ENCODE peak calls at places on chromosomes 6 and 20, in five cellular contexts. O is psoas muscle, G is GM12865, C is GM23338, K is fibroblast of lung. T is an unnamed sample.

GRCh38 chr6:153117986-153118886 is 12.8 kb downstream of the RGS17 start:
- DNase-seq in O (no peak), G (peak), C (no peak), K (peak), T (peak)

GRCh38 chr6:107275330-107275865 is 160.1 kb upstream of the BEND3 start:
- DNase-seq in O (no peak), G (no peak), C (no peak), K (no peak), T (no peak)

GRCh38 chr20:54397292-54398155 is 77.9 kb upstream of the DOK5 start:
- DNase-seq in O (no peak), G (no peak), C (no peak), K (no peak), T (no peak)

GRCh38 chr6:132764370-132764769 is 6.7 kb upstream of the VNN2 start:
- DNase-seq in O (peak), G (no peak), C (peak), K (peak), T (peak)

GRCh38 chr6:139839506-139840156 is 465.2 kb upstream of the CITED2 start:
- DNase-seq in O (peak), G (peak), C (no peak), K (no peak), T (no peak)

GRCh38 chr6:3808759-3809514 is 40.2 kb upstream of the FAM50B start:
- DNase-seq in O (peak), G (no peak), C (no peak), K (peak), T (peak)

GRCh38 chr6:157773248-157773773 is 49.7 kb upstream of the SNX9 start:
- DNase-seq in O (no peak), G (no peak), C (no peak), K (peak), T (no peak)

GRCh38 chr6:167668754-167669552 is 157.8 kb upstream of the AFDN start:
- DNase-seq in O (no peak), G (no peak), C (no peak), K (no peak), T (no peak)

GRCh38 chr20:25295386-25296093 is 47.7 kb downstream of the PYGB start:
- DNase-seq in O (peak), G (no peak), C (peak), K (no peak), T (no peak)

GRCh38 chr6:146985111-146985510 is 219.1 kb upstream of the STXBP5 start:
- DNase-seq in O (no peak), G (no peak), C (peak), K (peak), T (no peak)

GRCh38 chr6:53530346-53530745 is 14.6 kb downstream of the GCLC start:
- DNase-seq in O (no peak), G (no peak), C (peak), K (no peak), T (no peak)

GRCh38 chr6:11094411-11094851 is 797 bp downstream of the SMIM13 start:
- DNase-seq in O (peak), G (peak), C (peak), K (peak), T (no peak)

GRCh38 chr6:110398778-110399177 is 16.6 kb downstream of the DDO start:
- DNase-seq in O (no peak), G (no peak), C (no peak), K (peak), T (no peak)

GRCh38 chr6:156689656-156690055 is 87.5 kb upstream of the ARID1B start:
- DNase-seq in O (no peak), G (no peak), C (no peak), K (no peak), T (no peak)

GRCh38 chr6:140538926-140539325 is 1164.5 kb upstream of the CITED2 start:
- DNase-seq in O (no peak), G (no peak), C (peak), K (no peak), T (no peak)

GRCh38 chr6:81820979-81821378 is 68.5 kb upstream of the TENT5A start:
- DNase-seq in O (no peak), G (peak), C (no peak), K (no peak), T (no peak)

GRCh38 chr6:106162926-106163325 is 76.8 kb downstream of the PRDM1 start:
- DNase-seq in O (no peak), G (no peak), C (no peak), K (no peak), T (no peak)

GRCh38 chr6:72151742-72152141 is 265.4 kb downstream of the RIMS1 start:
- DNase-seq in O (no peak), G (no peak), C (peak), K (no peak), T (no peak)

GRCh38 chr6:141726158-141726557 is 406.6 kb upstream of the GJE1 start:
- DNase-seq in O (no peak), G (no peak), C (peak), K (no peak), T (no peak)

GRCh38 chr6:150408842-150409241 is 40.0 kb downstream of the IYD start:
- DNase-seq in O (no peak), G (no peak), C (no peak), K (no peak), T (no peak)

GRCh38 chr6:24982231-24982630 is 46.5 kb upstream of the RIPOR2 start:
- DNase-seq in O (no peak), G (no peak), C (no peak), K (peak), T (no peak)

GRCh38 chr20:46631212-46631869 is 19.9 kb downstream of the SLC13A3 start:
- DNase-seq in O (no peak), G (no peak), C (no peak), K (peak), T (no peak)

GRCh38 chr6:137728386-137729349 is 138.4 kb upstream of the TNFAIP3 start:
- DNase-seq in O (peak), G (no peak), C (no peak), K (peak), T (no peak)

GRCh38 chr6:11525468-11526155 is 11.9 kb upstream of the TMEM170B start:
- DNase-seq in O (peak), G (no peak), C (no peak), K (peak), T (no peak)

GRCh38 chr6:5763407-5763806 is 243.3 kb downstream of the NRN1 start:
- DNase-seq in O (no peak), G (no peak), C (no peak), K (no peak), T (no peak)

GRCh38 chr20:3221398-3222226 is 12.3 kb downstream of the ITPA start:
- DNase-seq in O (no peak), G (no peak), C (no peak), K (no peak), T (no peak)

GRCh38 chr20:18272451-18272850 is 15.9 kb upstream of the ZNF133 start:
- DNase-seq in O (peak), G (no peak), C (peak), K (peak), T (no peak)

GRCh38 chr6:104680539-104680938 is 179.2 kb downstream of the HACE1 start:
- DNase-seq in O (no peak), G (no peak), C (no peak), K (no peak), T (no peak)

GRCh38 chr6:140071601-140072062 is 697.2 kb upstream of the CITED2 start:
- DNase-seq in O (no peak), G (peak), C (no peak), K (peak), T (peak)

GRCh38 chr20:41136695-41137411 is 490 bp upstream of the PLCG1 start:
- DNase-seq in O (peak), G (peak), C (peak), K (peak), T (no peak)

GRCh38 chr6:39058471-39059147 is 10.0 kb downstream of the GLP1R start:
- DNase-seq in O (no peak), G (no peak), C (no peak), K (no peak), T (no peak)

GRCh38 chr6:168188974-168189678 is 110.1 kb upstream of the FRMD1 start:
- DNase-seq in O (no peak), G (no peak), C (no peak), K (no peak), T (no peak)

GRCh38 chr20:32589256-32589655 is 4.1 kb upstream of the NOL4L start:
- DNase-seq in O (no peak), G (no peak), C (no peak), K (no peak), T (no peak)

GRCh38 chr6:168994966-168995365 is 258.7 kb downstream of the THBS2 start:
- DNase-seq in O (no peak), G (no peak), C (no peak), K (no peak), T (no peak)

GRCh38 chr20:59925894-59926293 is 7.5 kb downstream of the SYCP2 start:
- DNase-seq in O (no peak), G (no peak), C (no peak), K (no peak), T (no peak)

GRCh38 chr20:23826541-23827018 is at the start of gene CST2:
- DNase-seq in O (no peak), G (no peak), C (no peak), K (no peak), T (no peak)

GRCh38 chr6:146550911-146551310 is 7.3 kb downstream of the RAB32 start:
- DNase-seq in O (no peak), G (no peak), C (no peak), K (peak), T (no peak)

GRCh38 chr6:1663511-1663910 is 53.8 kb downstream of the FOXC1 start:
- DNase-seq in O (no peak), G (no peak), C (no peak), K (no peak), T (no peak)

GRCh38 chr6:125952764-125953501 is 3.6 kb upstream of the HINT3 start:
- DNase-seq in O (no peak), G (peak), C (peak), K (no peak), T (no peak)

GRCh38 chr20:62929051-62929538 is 2.8 kb upstream of the DIDO1 start:
- DNase-seq in O (peak), G (peak), C (peak), K (peak), T (no peak)
- H3K4me3 ChIP-seq in O (peak), G (peak), C (peak), K (peak), T (peak)

GRCh38 chr6:14373648-14374437 is 256.3 kb downstream of the CD83 start:
- DNase-seq in O (no peak), G (no peak), C (no peak), K (no peak), T (no peak)

GRCh38 chr6:14372738-14373484 is 255.3 kb downstream of the CD83 start:
- DNase-seq in O (no peak), G (peak), C (no peak), K (no peak), T (no peak)

GRCh38 chr6:14369717-14370116 is 252.1 kb downstream of the CD83 start:
- DNase-seq in O (no peak), G (no peak), C (no peak), K (no peak), T (no peak)

GRCh38 chr6:14367296-14367695 is 249.7 kb downstream of the CD83 start:
- DNase-seq in O (no peak), G (no peak), C (no peak), K (no peak), T (no peak)

DNA sequence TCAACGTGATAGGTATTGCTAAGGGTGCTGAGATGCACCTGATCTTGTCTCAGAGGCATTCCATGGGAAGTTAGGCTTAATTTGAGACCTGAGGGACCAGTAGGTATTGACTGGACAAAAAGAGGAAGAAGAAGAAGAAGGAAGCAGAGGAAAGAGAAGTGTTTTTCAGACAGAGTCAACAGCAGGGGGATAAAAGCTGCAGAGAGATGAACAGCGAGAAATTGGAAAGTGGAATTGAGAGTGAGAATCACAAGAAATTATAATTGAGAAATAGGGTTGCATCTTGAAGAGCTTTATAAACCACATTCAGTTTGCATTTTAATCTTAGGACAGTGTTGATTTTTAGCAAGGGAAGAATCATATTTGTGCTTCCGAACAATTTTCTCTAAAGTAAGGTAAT is 254.0 kb downstream of the CD83 start:
- DNase-seq in O (no peak), G (no peak), C (no peak), K (no peak), T (no peak)
- H3K4me3 ChIP-seq in O (no peak), G (no peak), C (no peak), K (no peak), T (no peak)

DNA sequence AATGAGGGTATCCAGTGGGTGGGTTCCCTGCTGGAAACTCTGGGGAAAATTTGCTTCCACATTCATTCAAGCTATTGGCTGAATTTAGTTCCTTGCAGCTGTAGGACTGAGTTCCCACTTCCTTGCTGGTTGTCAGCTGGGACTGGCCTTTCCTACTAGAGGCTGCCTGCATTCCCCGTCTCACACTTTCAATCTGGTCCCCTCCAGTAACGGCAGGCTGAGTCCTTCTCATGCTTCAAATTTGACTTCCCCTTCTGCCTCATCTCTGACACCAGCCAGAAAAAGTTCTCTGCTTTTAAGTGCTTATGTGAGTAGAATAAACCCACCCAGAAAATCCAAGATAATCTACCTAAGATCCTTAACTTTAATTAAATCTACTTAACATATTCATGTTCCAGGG is 4.4 kb downstream of the CSNK2A1 start:
- DNase-seq in O (no peak), G (no peak), C (peak), K (no peak), T (no peak)
- H3K4me3 ChIP-seq in O (no peak), G (no peak), C (peak), K (no peak), T (no peak)

GRCh38 chr20:57629976-57630525 is 9.8 kb upstream of the ZBP1 start:
- DNase-seq in O (no peak), G (no peak), C (no peak), K (no peak), T (no peak)
- H3K4me3 ChIP-seq in O (no peak), G (no peak), C (no peak), K (no peak), T (no peak)